ENCODE peak calls at places on chromosomes 12 and 14, in seven cellular contexts. G is stimulated activated CD8-positive, alpha-beta memory T cell treated with anti-CD3 and anti-CD28 coated beads, Interleukin-15, amount 100 ng/mL, for 24 hours; Z is colonic mucosa; W is NCI-H345; K is NCI-H1105; V is neural crest cell; S is activated T-helper 1 cell treated with anti-CD3 and anti-CD28 coated beads, Interleukin-2, amount 50 U/mL, for 16 hours. A is an unnamed sample.

GRCh38 chr12:18752280-18752920 is 14.5 kb downstream of the CAPZA3 start:
- DNase-seq in G (no peak), Z (no peak), W (no peak), K (no peak), V (no peak), S (no peak), A (no peak)

GRCh38 chr12:127149226-127149964 is 1117.6 kb upstream of the TMEM132C start:
- DNase-seq in G (no peak), Z (no peak), W (no peak), K (no peak), V (no peak), S (no peak), A (no peak)

GRCh38 chr14:22164616-22165015 is 424.4 kb downstream of the DAD1 start:
- DNase-seq in G (no peak), Z (no peak), W (no peak), K (no peak), V (no peak), S (no peak), A (no peak)

GRCh38 chr12:93778306-93778705 is 101.1 kb downstream of the CRADD start:
- DNase-seq in G (no peak), Z (no peak), W (no peak), K (no peak), V (no peak), S (no peak), A (peak)

GRCh38 chr14:99095369-99095768 is 176.6 kb downstream of the BCL11B start:
- DNase-seq in G (no peak), Z (no peak), W (no peak), K (no peak), V (no peak), S (no peak), A (no peak)

GRCh38 chr12:39764944-39765560 is 145.4 kb upstream of the ABCD2 start:
- DNase-seq in G (no peak), Z (no peak), W (peak), K (peak), V (no peak), S (no peak), A (no peak)

GRCh38 chr12:118548887-118549286 is 172.5 kb downstream of the SUDS3 start:
- DNase-seq in G (no peak), Z (no peak), W (no peak), K (no peak), V (no peak), S (no peak), A (no peak)

GRCh38 chr14:35279369-35279768 is 12.8 kb upstream of the PSMA6 start:
- DNase-seq in G (no peak), Z (no peak), W (no peak), K (no peak), V (no peak), S (no peak), A (no peak)

GRCh38 chr14:84006643-84007137 is 1523.3 kb upstream of the FLRT2 start:
- DNase-seq in G (no peak), Z (no peak), W (peak), K (peak), V (no peak), S (no peak), A (peak)

GRCh38 chr12:123966596-123966995 is 6.0 kb downstream of the CCDC92 start:
- DNase-seq in G (no peak), Z (no peak), W (no peak), K (no peak), V (no peak), S (no peak), A (no peak)

GRCh38 chr14:82047777-82048470 is 514.3 kb upstream of the SEL1L start:
- DNase-seq in G (no peak), Z (no peak), W (no peak), K (no peak), V (no peak), S (no peak), A (no peak)

GRCh38 chr12:7155471-7156034 is 25.4 kb downstream of the CLSTN3 start:
- DNase-seq in G (no peak), Z (no peak), W (peak), K (peak), V (no peak), S (no peak), A (no peak)

GRCh38 chr12:3119745-3120660 is 42.8 kb downstream of the TSPAN9 start:
- DNase-seq in G (no peak), Z (no peak), W (no peak), K (no peak), V (no peak), S (no peak), A (no peak)

GRCh38 chr12:53486730-53487487 is 12.3 kb downstream of the MAP3K12 start:
- DNase-seq in G (no peak), Z (no peak), W (no peak), K (no peak), V (no peak), S (no peak), A (no peak)

GRCh38 chr12:67649165-67650126 is 901 bp downstream of the DYRK2 start:
- DNase-seq in G (peak), Z (peak), W (no peak), K (no peak), V (peak), S (peak), A (no peak)

GRCh38 chr12:67442347-67442841 is 173.2 kb downstream of the CAND1 start:
- DNase-seq in G (no peak), Z (no peak), W (no peak), K (peak), V (no peak), S (no peak), A (no peak)

GRCh38 chr12:71252473-71252872 is 94.7 kb upstream of the TSPAN8 start:
- DNase-seq in G (no peak), Z (no peak), W (no peak), K (no peak), V (no peak), S (no peak), A (no peak)

GRCh38 chr14:89723930-89724915 is 230.3 kb downstream of the EFCAB11 start:
- DNase-seq in G (no peak), Z (no peak), W (no peak), K (no peak), V (no peak), S (no peak), A (no peak)

GRCh38 chr14:103155013-103155412 is 31.8 kb downstream of the TNFAIP2 start:
- DNase-seq in G (no peak), Z (peak), W (no peak), K (no peak), V (no peak), S (no peak), A (peak)

GRCh38 chr14:70947739-70948138 is 40.5 kb downstream of the PCNX1 start:
- DNase-seq in G (no peak), Z (no peak), W (no peak), K (no peak), V (no peak), S (no peak), A (no peak)

GRCh38 chr14:26191123-26191522 is 406.7 kb downstream of the NOVA1 start:
- DNase-seq in G (no peak), Z (no peak), W (no peak), K (no peak), V (no peak), S (no peak), A (no peak)

GRCh38 chr12:3165311-3165931 is 88.2 kb downstream of the TSPAN9 start:
- DNase-seq in G (no peak), Z (no peak), W (no peak), K (no peak), V (no peak), S (no peak), A (no peak)

GRCh38 chr12:51901881-51902280 is 5.4 kb upstream of the ACVRL1 start:
- DNase-seq in G (no peak), Z (no peak), W (no peak), K (no peak), V (no peak), S (no peak), A (no peak)

GRCh38 chr12:75705749-75706719 is 194.6 kb upstream of the KRR1 start:
- DNase-seq in G (no peak), Z (peak), W (no peak), K (no peak), V (no peak), S (no peak), A (peak)

GRCh38 chr14:105275267-105275946 is 25.4 kb downstream of the BRF1 start:
- DNase-seq in G (no peak), Z (no peak), W (no peak), K (no peak), V (no peak), S (no peak), A (peak)

GRCh38 chr14:76375484-76375883 is 453 bp upstream of the ESRRB start:
- DNase-seq in G (no peak), Z (no peak), W (no peak), K (no peak), V (no peak), S (no peak), A (no peak)

GRCh38 chr12:66403746-66404145 is 101.5 kb downstream of the HELB start:
- DNase-seq in G (no peak), Z (no peak), W (peak), K (peak), V (no peak), S (no peak), A (no peak)

GRCh38 chr14:73261520-73262426 is 24.5 kb downstream of the PAPLN start:
- DNase-seq in G (no peak), Z (no peak), W (no peak), K (no peak), V (no peak), S (no peak), A (no peak)

GRCh38 chr12:69161835-69162234 is 77.5 kb upstream of the CPSF6 start:
- DNase-seq in G (no peak), Z (no peak), W (peak), K (peak), V (no peak), S (peak), A (no peak)

GRCh38 chr12:97837401-97837800 is 374.8 kb downstream of the RMST start:
- DNase-seq in G (no peak), Z (no peak), W (no peak), K (no peak), V (no peak), S (no peak), A (no peak)

GRCh38 chr12:113537751-113538087 is 66.0 kb upstream of the LHX5 start:
- DNase-seq in G (no peak), Z (no peak), W (no peak), K (no peak), V (no peak), S (no peak), A (no peak)

GRCh38 chr14:53011053-53011462 is 60.2 kb upstream of the FERMT2 start:
- DNase-seq in G (no peak), Z (peak), W (no peak), K (no peak), V (no peak), S (no peak), A (peak)

GRCh38 chr12:42145197-42145549 is 499 bp upstream of the GXYLT1 start:
- DNase-seq in G (no peak), Z (peak), W (no peak), K (no peak), V (no peak), S (no peak), A (no peak)

GRCh38 chr12:48883305-48884171 is 17.9 kb upstream of the RND1 start:
- DNase-seq in G (no peak), Z (peak), W (no peak), K (no peak), V (peak), S (no peak), A (no peak)

GRCh38 chr14:98494582-98494981 is 777.4 kb downstream of the BCL11B start:
- DNase-seq in G (no peak), Z (no peak), W (no peak), K (no peak), V (no peak), S (no peak), A (no peak)

GRCh38 chr12:30862486-30862885 is 64.1 kb upstream of the TSPAN11 start:
- DNase-seq in G (no peak), Z (no peak), W (peak), K (no peak), V (no peak), S (no peak), A (no peak)

GRCh38 chr12:127363392-127363791 is 903.6 kb upstream of the TMEM132C start:
- DNase-seq in G (no peak), Z (no peak), W (no peak), K (no peak), V (peak), S (no peak), A (no peak)

GRCh38 chr12:108581311-108582227 is 16.3 kb downstream of the TMEM119 start:
- DNase-seq in G (no peak), Z (no peak), W (no peak), K (no peak), V (no peak), S (no peak), A (no peak)

GRCh38 chr12:44000309-44000952 is 164.6 kb downstream of the TMEM117 start:
- DNase-seq in G (no peak), Z (peak), W (no peak), K (peak), V (peak), S (no peak), A (peak)

GRCh38 chr12:1801285-1801975 is 18.9 kb upstream of the LRTM2 start:
- DNase-seq in G (no peak), Z (no peak), W (no peak), K (no peak), V (no peak), S (no peak), A (no peak)